ENCODE peak calls at places on chromosomes 3 and 15, in eight cellular contexts. O is Caco-2, P is mesenchymal stem cell, C is IMR-90, H is adipocyte, A is cardiac muscle cell, R is A549, M is H9. F is an unnamed sample. For H3K4me1, the result is how much of the 10 kb centered on the place peaks cover.

GRCh38 chr15:67906382-67906781 is 66.5 kb upstream of the RNU6-1 start:
- DNase-seq in O (no peak), P (peak), C (peak), H (no peak), A (peak), R (peak), M (no peak), F (no peak)

GRCh38 chr15:94083467-94083991 is 147.8 kb upstream of the MCTP2 start:
- DNase-seq in O (no peak), P (peak), C (peak), H (no peak), A (peak), R (no peak), M (no peak), F (no peak)

GRCh38 chr3:9681723-9682081 is 21.9 kb upstream of the CPNE9 start:
- DNase-seq in O (peak), P (no peak), C (no peak), H (no peak), A (no peak), R (no peak), M (no peak), F (no peak)

GRCh38 chr15:67130673-67131601 is 65.5 kb downstream of the SMAD3 start:
- DNase-seq in O (no peak), P (peak), C (peak), H (peak), A (peak), R (no peak), M (no peak), F (no peak)

GRCh38 chr15:39300451-39301153 is 280.3 kb upstream of the THBS1 start:
- DNase-seq in O (no peak), P (peak), C (peak), H (peak), A (peak), R (peak), M (no peak), F (peak)

GRCh38 chr15:93523490-93523889 is 434.5 kb upstream of the RGMA start:
- DNase-seq in O (no peak), P (no peak), C (no peak), H (no peak), A (no peak), R (no peak), M (no peak), F (no peak)

GRCh38 chr3:25424238-25425013 is 3.6 kb upstream of the RARB start:
- DNase-seq in O (no peak), P (peak), C (no peak), H (peak), A (no peak), R (peak), M (no peak), F (no peak)

GRCh38 chr15:53978248-53978906 is at the start of gene UNC13C:
- DNase-seq in O (no peak), P (no peak), C (no peak), H (peak), A (no peak), R (peak), M (peak), F (no peak)

GRCh38 chr3:112437146-112438022 is 61.9 kb downstream of the BTLA start:
- DNase-seq in O (peak), P (peak), C (peak), H (peak), A (peak), R (peak), M (peak), F (no peak)

GRCh38 chr3:3015472-3016089 is 94.6 kb downstream of the IL5RA start:
- DNase-seq in O (peak), P (peak), C (peak), H (peak), A (peak), R (peak), M (no peak), F (no peak)

GRCh38 chr15:47987908-47988532 is 132.8 kb upstream of the SLC24A5 start:
- DNase-seq in O (peak), P (peak), C (peak), H (peak), A (peak), R (peak), M (no peak), F (no peak)

GRCh38 chr3:128277378-128278049 is 124.2 kb downstream of the EEFSEC start:
- DNase-seq in O (no peak), P (no peak), C (no peak), H (no peak), A (no peak), R (no peak), M (peak), F (no peak)

GRCh38 chr3:169575381-169575780 is 88.1 kb downstream of the MECOM start:
- DNase-seq in O (no peak), P (peak), C (peak), H (peak), A (peak), R (no peak), M (no peak), F (no peak)

GRCh38 chr15:89083246-89083645 is 5.0 kb upstream of the ABHD2 start:
- DNase-seq in O (no peak), P (no peak), C (no peak), H (no peak), A (no peak), R (no peak), M (no peak), F (no peak)

GRCh38 chr3:25910997-25911396 is 121.1 kb downstream of the OXSM start:
- DNase-seq in O (peak), P (peak), C (peak), H (no peak), A (peak), R (peak), M (peak), F (no peak)

GRCh38 chr3:51686512-51687215 is 15.6 kb downstream of the TEX264 start:
- DNase-seq in O (no peak), P (peak), C (peak), H (no peak), A (peak), R (no peak), M (peak), F (no peak)

GRCh38 chr3:152258448-152259302 is 10.1 kb upstream of the MBNL1 start:
- DNase-seq in O (peak), P (peak), C (peak), H (peak), A (peak), R (peak), M (no peak), F (peak)

GRCh38 chr3:172622156-172622555 is 88.7 kb downstream of the NCEH1 start:
- DNase-seq in O (no peak), P (no peak), C (no peak), H (no peak), A (no peak), R (no peak), M (no peak), F (no peak)

GRCh38 chr3:171393032-171393744 is 67.0 kb downstream of the TNIK start:
- DNase-seq in O (no peak), P (peak), C (peak), H (no peak), A (peak), R (no peak), M (peak), F (no peak)

GRCh38 chr3:110974902-110975301 is 96.7 kb upstream of the NECTIN3 start:
- DNase-seq in O (no peak), P (no peak), C (no peak), H (no peak), A (peak), R (no peak), M (no peak), F (no peak)

GRCh38 chr15:43277901-43278300 is 11.2 kb upstream of the TGM5 start:
- DNase-seq in O (no peak), P (no peak), C (no peak), H (no peak), A (no peak), R (no peak), M (no peak), F (no peak)

GRCh38 chr15:90598053-90598577 is 68.4 kb downstream of the CRTC3 start:
- DNase-seq in O (peak), P (peak), C (no peak), H (no peak), A (peak), R (peak), M (peak), F (peak)

GRCh38 chr15:51132384-51133139 is 37.9 kb upstream of the TNFAIP8L3 start:
- DNase-seq in O (peak), P (peak), C (peak), H (peak), A (peak), R (peak), M (peak), F (peak)

GRCh38 chr15:61796056-61796455 is 264.2 kb downstream of the VPS13C start:
- DNase-seq in O (no peak), P (no peak), C (peak), H (peak), A (peak), R (no peak), M (no peak), F (no peak)

GRCh38 chr15:39801641-39802309 is 19.1 kb upstream of the FSIP1 start:
- DNase-seq in O (peak), P (peak), C (no peak), H (no peak), A (peak), R (peak), M (peak), F (no peak)

GRCh38 chr15:85174521-85174920 is 192.9 kb downstream of the PDE8A start:
- DNase-seq in O (no peak), P (no peak), C (no peak), H (no peak), A (no peak), R (no peak), M (no peak), F (no peak)

GRCh38 chr3:115624029-115624645 is 827 bp downstream of the GAP43 start:
- DNase-seq in O (no peak), P (no peak), C (no peak), H (no peak), A (no peak), R (no peak), M (peak), F (no peak)

DNA sequence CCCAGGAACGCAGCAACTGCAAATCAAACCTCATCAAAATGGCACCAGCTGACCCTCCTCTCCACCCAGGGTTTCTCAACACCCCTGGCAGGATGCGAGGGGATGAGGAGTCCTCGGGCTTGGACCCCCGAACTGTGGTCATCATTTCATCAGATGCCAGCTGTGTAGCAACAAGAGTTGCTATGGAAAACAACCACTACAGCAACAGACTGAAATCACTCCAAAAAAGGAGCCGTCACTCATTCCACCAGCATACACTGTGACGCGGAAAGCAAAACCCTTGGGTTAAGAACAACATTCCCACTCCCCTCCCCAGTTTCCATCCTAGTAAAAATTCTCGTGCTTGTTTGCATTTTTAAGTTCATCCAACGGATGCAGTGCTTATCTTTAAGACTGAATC is 40.1 kb downstream of the VGLL4 start:
- DNase-seq in O (no peak), P (peak), C (peak), H (peak), A (peak), R (peak), M (no peak), F (no peak)
- H3K4me1 ChIP-seq in O (under half), P (under half), C (under half), H (half or more), A (half or more), R (under half), M (under half), F (under half)

GRCh38 chr3:150451329-150452084 is 43.4 kb downstream of the TSC22D2 start:
- DNase-seq in O (no peak), P (no peak), C (no peak), H (no peak), A (peak), R (no peak), M (no peak), F (no peak)
- H3K4me1 ChIP-seq in O (under half), P (under half), C (under half), H (half or more), A (under half), R (half or more), M (under half), F (under half)

GRCh38 chr3:138941259-138941885 is 5.6 kb downstream of the FOXL2 start:
- DNase-seq in O (peak), P (peak), C (peak), H (peak), A (peak), R (peak), M (peak), F (peak)

GRCh38 chr3:138942271-138942670 is 4.7 kb downstream of the FOXL2 start:
- DNase-seq in O (no peak), P (no peak), C (no peak), H (no peak), A (no peak), R (no peak), M (peak), F (no peak)

GRCh38 chr3:138944136-138944658 is 2.7 kb downstream of the FOXL2 start:
- DNase-seq in O (no peak), P (no peak), C (no peak), H (no peak), A (no peak), R (no peak), M (peak), F (no peak)

GRCh38 chr3:138943724-138944131 is 3.2 kb downstream of the FOXL2 start:
- DNase-seq in O (no peak), P (peak), C (no peak), H (peak), A (peak), R (no peak), M (no peak), F (no peak)

GRCh38 chr3:138942861-138943623 is 3.9 kb downstream of the FOXL2 start:
- DNase-seq in O (no peak), P (peak), C (no peak), H (no peak), A (no peak), R (no peak), M (peak), F (no peak)
- H3K4me1 ChIP-seq in O (under half), P (under half), C (under half), H (under half), A (under half), R (under half), M (under half), F (under half)

GRCh38 chr3:129603561-129603942 is 2.9 kb downstream of the PLXND1 start:
- DNase-seq in O (no peak), P (no peak), C (no peak), H (peak), A (no peak), R (no peak), M (no peak), F (no peak)

GRCh38 chr3:129602309-129602708 is 4.2 kb downstream of the PLXND1 start:
- DNase-seq in O (no peak), P (no peak), C (no peak), H (no peak), A (no peak), R (no peak), M (peak), F (no peak)

GRCh38 chr3:129602730-129603560 is 3.5 kb downstream of the PLXND1 start:
- DNase-seq in O (no peak), P (peak), C (peak), H (peak), A (peak), R (peak), M (peak), F (peak)

GRCh38 chr3:129600348-129600747 is 6.1 kb downstream of the PLXND1 start:
- DNase-seq in O (no peak), P (no peak), C (no peak), H (no peak), A (no peak), R (no peak), M (no peak), F (no peak)

GRCh38 chr3:129601713-129602112 is 4.8 kb downstream of the PLXND1 start:
- DNase-seq in O (no peak), P (no peak), C (no peak), H (no peak), A (no peak), R (no peak), M (no peak), F (no peak)
- H3K4me1 ChIP-seq in O (under half), P (half or more), C (under half), H (half or more), A (under half), R (half or more), M (under half), F (under half)

F was measured in PC-9.